ENCODE peak calls at places on chromosomes 1 and 21, in five cellular contexts. L, I, P, U and C are unnamed samples.

GRCh38 chr1:97192872-97193572 is 471.4 kb downstream of the PTBP2 start:
- ATAC-seq in L (no peak), U (no peak), P (no peak), I (no peak), C (no peak)

GRCh38 chr1:167430849-167431242 is 87.5 kb downstream of the CD247 start:
- ATAC-seq in P (peak), L (peak), U (no peak), I (peak), C (no peak)

GRCh38 chr1:74505133-74505532 is 7.3 kb downstream of the LRRC53 start:
- ATAC-seq in U (no peak), P (no peak), L (no peak), I (no peak), C (no peak)

GRCh38 chr1:57578099-57578498 is 154.2 kb upstream of the DAB1 start:
- ATAC-seq in U (no peak), I (no peak), L (no peak), P (no peak), C (no peak)

GRCh38 chr1:205523261-205523890 is 18.9 kb downstream of the CDK18 start:
- ATAC-seq in I (no peak), U (no peak), L (peak), P (no peak), C (no peak)

GRCh38 chr1:117128323-117129079 is 7.0 kb upstream of the TRIM45 start:
- ATAC-seq in P (no peak), L (no peak), U (peak), I (peak), C (peak)

GRCh38 chr1:17148950-17149608 is 29.8 kb upstream of the PADI2 start:
- ATAC-seq in L (no peak), U (peak), P (no peak), I (no peak), C (no peak)

GRCh38 chr1:110879758-110880606 is 7.0 kb downstream of the CD53 start:
- ATAC-seq in U (peak), I (peak), P (peak), L (no peak), C (peak)

GRCh38 chr21:35995522-35996088 is 64.7 kb downstream of the SETD4 start:
- ATAC-seq in I (no peak), P (no peak), L (no peak), U (no peak), C (no peak)

GRCh38 chr1:170182442-170182841 is 36.7 kb downstream of the NTMT2 start:
- ATAC-seq in P (no peak), U (no peak), I (no peak), L (no peak), C (no peak)

GRCh38 chr1:203321273-203322052 is 16.1 kb downstream of the BTG2 start:
- ATAC-seq in L (no peak), I (no peak), P (no peak), U (no peak), C (no peak)
- H3K4me3 ChIP-seq in L (no peak), I (no peak), P (no peak), U (no peak), C (no peak)

DNA sequence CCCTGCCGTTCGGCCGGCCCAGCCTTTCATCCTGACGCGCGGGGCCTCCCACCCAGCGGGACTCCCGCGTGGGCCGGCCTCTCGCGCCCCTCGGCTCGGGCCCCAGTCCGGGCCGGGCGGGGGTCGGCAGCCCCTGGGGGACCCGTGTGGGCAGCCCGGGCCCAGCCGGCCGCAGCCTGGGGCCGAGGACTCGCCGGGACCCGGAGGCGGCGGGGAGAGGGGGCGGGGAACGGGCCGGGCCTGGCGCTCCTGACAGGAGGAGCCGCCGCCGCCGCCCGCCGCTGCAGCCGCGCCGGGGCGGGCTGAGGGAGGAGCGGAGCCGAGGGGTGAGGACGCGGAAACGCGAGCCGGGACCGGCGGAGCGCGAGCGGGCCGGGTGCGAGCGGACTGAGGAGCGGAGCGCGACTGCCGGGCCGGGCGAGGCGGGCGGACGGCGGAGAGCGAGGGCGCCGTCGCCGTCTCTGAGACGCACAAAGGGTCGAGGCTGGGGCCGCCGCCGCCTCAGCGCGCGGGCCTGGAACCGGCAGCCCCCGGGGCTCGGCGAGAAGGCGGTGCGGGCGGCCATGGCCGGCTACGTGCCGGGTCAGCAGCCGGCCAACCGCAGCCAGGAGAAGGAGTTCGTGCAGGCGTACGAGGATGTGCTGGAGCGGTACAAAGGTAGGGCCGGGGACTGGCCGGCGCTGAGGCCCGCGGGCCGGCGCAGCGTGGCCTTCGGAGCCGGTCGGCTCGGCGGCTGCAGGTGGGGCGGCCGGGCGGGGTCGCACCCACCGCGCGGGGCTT is 79.1 kb downstream of the NDUFS5 start:
- ATAC-seq in P (peak), U (peak), I (peak), L (peak), C (peak)
- TF ChIP-seq POLR2AphosphoS5 in P (peak), U (peak), I (no peak), L (no peak), C (peak)

DNA sequence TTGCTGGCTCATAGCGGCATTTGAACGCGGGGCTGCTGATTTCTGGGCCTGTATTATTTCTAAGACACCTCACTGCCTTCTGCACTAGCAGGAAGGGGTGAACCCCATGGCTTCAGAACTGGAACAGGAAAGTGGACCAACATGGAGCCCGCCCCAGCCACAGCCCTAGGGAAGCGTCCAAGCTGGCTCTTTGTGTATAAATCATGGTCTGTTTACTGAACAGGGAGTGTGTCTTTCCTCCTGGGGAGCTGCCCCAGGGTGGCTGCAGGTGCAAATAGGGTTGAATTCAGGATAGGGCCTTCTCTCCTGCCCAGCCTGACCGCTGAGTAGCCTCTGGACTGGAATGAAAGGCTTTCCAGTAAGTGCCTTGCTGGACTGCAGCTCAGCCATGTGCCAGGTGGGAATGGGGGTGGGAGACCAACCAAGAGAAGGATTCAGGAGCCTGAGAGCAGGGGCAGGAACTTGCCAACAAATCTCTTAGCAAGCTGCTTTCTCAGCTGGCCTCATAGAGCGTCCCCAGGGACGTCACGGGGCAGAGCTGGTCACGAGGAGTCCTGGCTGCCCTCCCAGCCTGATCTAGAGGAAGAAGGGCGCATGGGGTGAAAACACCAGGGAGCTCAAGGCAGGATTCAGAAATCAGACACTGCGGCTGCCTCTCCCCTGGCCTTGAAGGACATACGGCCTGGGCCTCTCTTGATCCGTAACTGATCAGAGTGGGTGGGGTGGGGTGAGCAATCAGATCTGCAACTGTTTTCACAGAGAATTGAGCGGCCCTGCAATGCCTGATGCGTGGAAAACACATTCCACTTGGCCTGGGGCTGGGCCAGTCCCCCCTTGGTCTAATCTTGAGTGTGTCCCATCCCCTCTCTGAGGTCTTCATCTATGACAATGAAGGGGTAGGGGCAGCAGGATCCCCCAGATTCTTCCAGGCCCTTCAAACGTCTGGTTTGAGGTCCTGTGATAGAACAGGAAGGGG is 56.5 kb upstream of the SELENON start:
- ATAC-seq in P (peak), U (no peak), I (peak), L (no peak), C (peak)
- TF ChIP-seq EP300 in P (no peak), U (no peak), I (no peak), L (no peak), C (no peak)

GRCh38 chr1:11443043-11443442 is 35.9 kb upstream of the DISP3 start:
- ATAC-seq in U (no peak), P (no peak), L (no peak), I (no peak), C (no peak)
- H3K4me3 ChIP-seq in U (no peak), P (no peak), L (no peak), I (no peak), C (no peak)

GRCh38 chr1:28421744-28422143 is 52.2 kb downstream of the PHACTR4 start:
- ATAC-seq in I (no peak), P (no peak), L (no peak), U (no peak), C (no peak)

GRCh38 chr1:28415246-28415645 is 45.7 kb downstream of the PHACTR4 start:
- ATAC-seq in P (no peak), I (no peak), U (no peak), L (no peak), C (no peak)

GRCh38 chr1:28418278-28418637 is 48.7 kb downstream of the PHACTR4 start:
- ATAC-seq in I (no peak), U (peak), L (no peak), P (no peak), C (no peak)

GRCh38 chr1:28416509-28417194 is 47.1 kb downstream of the PHACTR4 start:
- ATAC-seq in U (peak), I (no peak), P (no peak), L (no peak), C (no peak)

DNA sequence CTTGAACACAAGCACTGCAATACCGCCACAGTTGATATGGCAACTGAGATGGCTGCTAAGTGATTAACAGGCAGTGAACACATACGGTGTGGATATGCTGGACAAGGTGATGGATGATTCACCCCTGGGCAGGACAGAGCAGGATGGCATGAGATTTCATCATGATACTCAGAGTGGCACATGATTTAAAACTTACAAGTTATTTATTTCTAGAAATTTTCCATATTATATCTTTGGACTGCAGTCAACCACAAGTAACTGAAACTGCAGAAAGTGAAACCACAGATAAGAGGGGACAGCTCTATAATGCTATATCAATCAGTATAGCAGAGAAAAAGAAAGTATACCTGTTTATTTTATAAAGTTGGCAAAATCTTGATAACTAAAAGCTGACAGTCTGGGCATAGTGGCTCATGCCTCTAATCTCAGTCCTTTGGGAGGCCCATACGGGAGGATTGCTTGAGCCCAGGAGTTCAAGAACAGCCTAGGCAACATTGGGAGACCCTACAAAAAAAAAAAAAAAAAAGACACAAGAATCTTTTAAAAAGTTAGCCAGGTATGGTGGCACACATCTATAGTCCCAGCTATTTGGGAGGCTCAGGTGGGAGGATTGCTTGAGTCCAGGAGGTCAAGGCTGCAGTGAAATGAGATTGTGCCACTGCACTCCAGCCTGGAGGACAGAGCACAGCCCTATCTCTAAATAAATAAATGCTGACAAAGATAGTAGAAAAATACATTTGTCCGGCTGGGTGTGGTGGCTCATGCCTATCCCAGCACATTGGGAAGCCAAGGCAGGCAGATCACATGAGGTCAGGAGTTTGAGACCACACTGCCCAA is 48.1 kb downstream of the PHACTR4 start:
- ATAC-seq in P (no peak), U (peak), L (no peak), I (peak), C (no peak)
- TF ChIP-seq POLR2AphosphoS5 in P (no peak), U (no peak), L (no peak), I (no peak), C (no peak)